ENCODE peak calls at places on chromosome 13, in seven cellular contexts. O, Q, G, U, A, H and I are unnamed samples.

GRCh38 chr13:77523834-77524728 is 11.4 kb upstream of the SCEL start:
- DNase-seq in O (no peak), Q (no peak), G (no peak), U (no peak), A (no peak), H (no peak), I (no peak)

GRCh38 chr13:47216176-47216822 is 319.4 kb upstream of the HTR2A start:
- DNase-seq in O (no peak), Q (no peak), G (no peak), U (peak; percentile 57), A (no peak), H (no peak), I (peak; percentile 72)

GRCh38 chr13:79281335-79281734 is 124.7 kb downstream of the RBM26 start:
- DNase-seq in O (no peak), Q (no peak), G (no peak), U (no peak), A (no peak), H (no peak), I (no peak)

GRCh38 chr13:99894835-99895427 is 76.6 kb downstream of the ZIC5 start:
- DNase-seq in O (no peak), Q (peak; percentile 26), G (no peak), U (no peak), A (no peak), H (no peak), I (no peak)

GRCh38 chr13:75803175-75803611 is 167.1 kb downstream of the LMO7 start:
- DNase-seq in O (no peak), Q (no peak), G (no peak), U (no peak), A (no peak), H (no peak), I (no peak)

GRCh38 chr13:114119196-114119595 is 13.2 kb downstream of the RASA3 start:
- DNase-seq in O (no peak), Q (peak; percentile 81), G (peak; percentile 60), U (peak; percentile 95), A (peak; percentile 91), H (no peak), I (peak; percentile 94)

GRCh38 chr13:106744516-106744915 is 176.6 kb upstream of the ARGLU1 start:
- DNase-seq in O (no peak), Q (no peak), G (no peak), U (no peak), A (no peak), H (no peak), I (no peak)

GRCh38 chr13:24269803-24270202 is 39.6 kb upstream of the C1QTNF9 start:
- DNase-seq in O (no peak), Q (no peak), G (no peak), U (peak; percentile 60), A (no peak), H (no peak), I (no peak)

GRCh38 chr13:114019367-114019766 is 45.5 kb upstream of the C13orf46 start:
- DNase-seq in O (peak; percentile 10), Q (peak; percentile 35), G (no peak), U (no peak), A (no peak), H (no peak), I (peak; percentile 36)

GRCh38 chr13:35833571-35834305 is 297.4 kb downstream of the DCLK1 start:
- DNase-seq in O (no peak), Q (no peak), G (no peak), U (no peak), A (no peak), H (no peak), I (no peak)

GRCh38 chr13:73171926-73172325 is 113.1 kb downstream of the KLF5 start:
- DNase-seq in O (no peak), Q (no peak), G (no peak), U (peak; percentile 46), A (peak; percentile 42), H (no peak), I (peak; percentile 65)

GRCh38 chr13:27783111-27783510 is 9.2 kb upstream of the GSX1 start:
- DNase-seq in O (no peak), Q (no peak), G (no peak), U (peak; percentile 8), A (peak; percentile 18), H (no peak), I (no peak)

GRCh38 chr13:94112227-94112626 is 367.3 kb downstream of the DCT start:
- DNase-seq in O (no peak), Q (no peak), G (peak; percentile 63), U (peak; percentile 98), A (peak; percentile 97), H (no peak), I (peak; percentile 82)

GRCh38 chr13:66532146-66532545 is 698.0 kb downstream of the PCDH9 start:
- DNase-seq in O (no peak), Q (no peak), G (no peak), U (peak; percentile 90), A (peak; percentile 52), H (no peak), I (peak; percentile 53)

GRCh38 chr13:74062933-74063332 is 71.3 kb downstream of the KLF12 start:
- DNase-seq in O (no peak), Q (no peak), G (no peak), U (peak; percentile 74), A (peak; percentile 79), H (no peak), I (no peak)

GRCh38 chr13:21675095-21676007 is 4.5 kb downstream of the FGF9 start:
- DNase-seq in O (no peak), Q (no peak), G (no peak), U (no peak), A (no peak), H (no peak), I (no peak)

GRCh38 chr13:43077906-43078305 is 54.5 kb downstream of the DNAJC15 start:
- DNase-seq in O (no peak), Q (no peak), G (no peak), U (no peak), A (no peak), H (no peak), I (no peak)

GRCh38 chr13:97568850-97569249 is 134.9 kb downstream of the RAP2A start:
- DNase-seq in O (no peak), Q (peak; percentile 56), G (no peak), U (no peak), A (no peak), H (no peak), I (peak; percentile 27)

GRCh38 chr13:75136151-75136550 is 345.8 kb downstream of the TBC1D4 start:
- DNase-seq in O (no peak), Q (no peak), G (no peak), U (no peak), A (no peak), H (no peak), I (no peak)

GRCh38 chr13:50842711-50843255 is 709 bp downstream of the DLEU7 start:
- DNase-seq in O (no peak), Q (no peak), G (no peak), U (no peak), A (no peak), H (no peak), I (no peak)

GRCh38 chr13:102317593-102317992 is 84.3 kb downstream of the FGF14 start:
- DNase-seq in O (no peak), Q (no peak), G (no peak), U (peak; percentile 8), A (peak; percentile 82), H (no peak), I (no peak)

GRCh38 chr13:40401911-40402776 is 264.3 kb downstream of the FOXO1 start:
- DNase-seq in O (no peak), Q (no peak), G (peak; percentile 63), U (peak; percentile 92), A (peak; percentile 96), H (peak; percentile 80), I (peak; percentile 98)

GRCh38 chr13:32212420-32212819 is 102.7 kb downstream of the ZAR1L start:
- DNase-seq in O (no peak), Q (no peak), G (peak; percentile 33), U (peak; percentile 91), A (peak; percentile 91), H (no peak), I (no peak)

GRCh38 chr13:28671393-28671792 is 12.5 kb downstream of the POMP start:
- DNase-seq in O (no peak), Q (no peak), G (no peak), U (no peak), A (no peak), H (no peak), I (no peak)

GRCh38 chr13:34587586-34587985 is 354.5 kb upstream of the NBEA start:
- DNase-seq in O (no peak), Q (no peak), G (no peak), U (no peak), A (no peak), H (no peak), I (no peak)

GRCh38 chr13:94176576-94176975 is 302.9 kb downstream of the DCT start:
- DNase-seq in O (no peak), Q (no peak), G (no peak), U (no peak), A (no peak), H (no peak), I (no peak)